ENCODE peak calls at places on chromosome 1, in four cellular contexts. M is HCT116, K is K562, Z is GM12878. L is an unnamed sample.

GRCh38 chr1:115643219-115643618 is 1.4 kb downstream of the VANGL1 start:
- DNase-seq in K (peak; percentile 44), M (no peak), Z (no peak), L (no peak)

GRCh38 chr1:45329445-45329844 is 2.8 kb downstream of the HPDL start:
- DNase-seq in M (no peak), Z (no peak), K (peak; percentile 64), L (no peak)

GRCh38 chr1:35556494-35557117 is 597 bp downstream of the KIAA0319L start:
- DNase-seq in Z (no peak), M (no peak), K (no peak), L (no peak)

GRCh38 chr1:87787551-87787950 is 458.9 kb downstream of the LMO4 start:
- DNase-seq in Z (no peak), K (no peak), M (no peak), L (no peak)

GRCh38 chr1:110267260-110267659 is 57.1 kb downstream of the KCNC4 start:
- DNase-seq in Z (no peak), M (no peak), K (no peak), L (no peak)

GRCh38 chr1:59123081-59123675 is 173.7 kb upstream of the FGGY start:
- DNase-seq in K (no peak), M (no peak), Z (no peak), L (no peak)

GRCh38 chr1:226121587-226122400 is 59.3 kb downstream of the H3-3A start:
- DNase-seq in M (no peak), K (peak; percentile 96), Z (no peak), L (no peak)

GRCh38 chr1:107840746-107841145 is 124.2 kb downstream of the VAV3 start:
- DNase-seq in M (no peak), K (no peak), Z (no peak), L (no peak)

GRCh38 chr1:231690072-231690471 is 63.5 kb downstream of the DISC1 start:
- DNase-seq in K (no peak), Z (no peak), M (no peak), L (no peak)

GRCh38 chr1:9447215-9447960 is 91.9 kb upstream of the SLC25A33 start:
- DNase-seq in K (no peak), M (no peak), Z (no peak), L (no peak)

GRCh38 chr1:177385760-177386698 is 215.3 kb downstream of the BRINP2 start:
- DNase-seq in Z (peak; percentile 2), M (no peak), K (no peak), L (no peak)

GRCh38 chr1:32071758-32072621 is 749 bp upstream of the TMEM39B start:
- DNase-seq in K (no peak), Z (no peak), M (no peak), L (no peak)

GRCh38 chr1:78176448-78176847 is 130.7 kb downstream of the GIPC2 start:
- DNase-seq in Z (no peak), M (no peak), K (no peak), L (no peak)

GRCh38 chr1:161071886-161072371 is 2.2 kb upstream of the ARHGAP30 start:
- DNase-seq in M (peak; percentile 29), K (peak; percentile 79), Z (no peak), L (peak; percentile 65)

GRCh38 chr1:93021539-93022134 is 57.4 kb upstream of the MTF2 start:
- DNase-seq in Z (no peak), M (peak; percentile 42), K (peak; percentile 65), L (no peak)

GRCh38 chr1:2594001-2594640 is 7.5 kb downstream of the PRXL2B start:
- DNase-seq in Z (no peak), M (no peak), K (no peak), L (no peak)

GRCh38 chr1:45585110-45585426 is 1.2 kb downstream of the NASP start:
- DNase-seq in K (no peak), Z (no peak), M (no peak), L (no peak)

GRCh38 chr1:58870298-58870676 is 86.4 kb upstream of the JUN start:
- DNase-seq in M (no peak), Z (no peak), K (no peak), L (no peak)

GRCh38 chr1:56149761-56150160 is 429.6 kb downstream of the PLPP3 start:
- DNase-seq in K (no peak), Z (no peak), M (no peak), L (no peak)

GRCh38 chr1:95028954-95029353 is 43.8 kb downstream of the ALG14 start:
- DNase-seq in M (no peak), Z (no peak), K (no peak), L (no peak)

GRCh38 chr1:18948913-18949688 is 7.4 kb downstream of the IFFO2 start:
- DNase-seq in Z (no peak), M (no peak), K (no peak), L (no peak)

GRCh38 chr1:204338997-204339396 is 20.7 kb downstream of the PLEKHA6 start:
- DNase-seq in M (no peak), Z (no peak), K (no peak), L (no peak)

GRCh38 chr1:241857131-241857530 is 9.1 kb downstream of the EXO1 start:
- DNase-seq in Z (no peak), K (no peak), M (no peak), L (no peak)

GRCh38 chr1:30724175-30724574 is 790 bp upstream of the MATN1 start:
- DNase-seq in K (no peak), Z (no peak), M (no peak), L (no peak)

GRCh38 chr1:228490120-228491078 is 3.2 kb downstream of the RNF187 start:
- DNase-seq in M (peak; percentile 6), K (peak; percentile 48), Z (no peak), L (no peak)

GRCh38 chr1:231241751-231242150 is 739 bp downstream of the GNPAT start:
- DNase-seq in M (no peak), Z (no peak), K (peak; percentile 63), L (no peak)

GRCh38 chr1:196690582-196690981 is 38.7 kb downstream of the CFH start:
- DNase-seq in K (no peak), Z (no peak), M (no peak), L (no peak)

GRCh38 chr1:50775740-50776139 is 184.3 kb downstream of the FAF1 start:
- DNase-seq in M (no peak), Z (no peak), K (no peak), L (no peak)

GRCh38 chr1:71038942-71039341 is 8.7 kb downstream of the PTGER3 start:
- DNase-seq in K (no peak), M (no peak), Z (no peak), L (no peak)

GRCh38 chr1:70353641-70354331 is 736 bp downstream of the ANKRD13C start:
- DNase-seq in M (no peak), Z (peak; percentile 13), K (peak; percentile 35), L (no peak)

DNA sequence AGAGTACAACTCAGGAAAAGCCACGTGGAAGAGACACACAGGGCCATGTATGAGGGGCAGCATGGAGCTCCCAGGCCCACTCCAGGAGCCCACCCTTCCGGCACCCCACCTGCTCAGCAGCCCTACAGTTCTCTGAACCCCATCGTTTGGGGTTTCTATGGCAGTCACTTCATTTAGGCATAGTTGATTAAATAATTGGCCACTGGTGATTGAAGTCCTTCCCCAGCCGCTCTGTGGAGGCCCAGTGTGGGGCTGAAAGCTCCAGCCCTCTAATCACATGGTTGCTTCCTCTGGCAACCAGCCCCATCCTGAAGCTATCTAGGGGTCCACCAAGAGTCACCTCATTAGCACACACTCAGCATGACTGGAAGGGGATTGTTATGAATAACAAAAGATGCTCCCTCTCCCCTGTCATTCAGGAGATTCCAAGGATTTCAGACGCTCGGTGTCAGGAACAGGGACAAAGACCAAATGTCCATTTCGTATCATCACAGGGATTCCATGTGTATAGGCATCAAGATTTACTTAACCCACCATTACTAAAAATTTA is 12.2 kb upstream of the S100A7A start:
- DNase-seq in Z (no peak), M (no peak), K (no peak), L (peak; percentile 6)
- TF ChIP-seq EGR1 in Z (no peak), M (no peak), K (no peak), L (no peak)

GRCh38 chr1:156673387-156674121 is 3.7 kb downstream of the NES start:
- DNase-seq in Z (no peak), K (peak; percentile 48), M (no peak), L (peak; percentile 91)
- TF ChIP-seq EGR1 in Z (no peak), K (peak; percentile 96), M (no peak), L (peak; percentile 90)

GRCh38 chr1:201377611-201378092 is at the start of gene TNNT2:
- DNase-seq in K (no peak), M (no peak), Z (no peak), L (no peak)
- TF ChIP-seq EGR1 in K (no peak), M (no peak), Z (no peak), L (no peak)

GRCh38 chr1:158509471-158510161 is 37.6 kb downstream of the OR10R2 start:
- DNase-seq in Z (no peak), K (no peak), M (no peak), L (no peak)

GRCh38 chr1:158507511-158507910 is 35.5 kb downstream of the OR10R2 start:
- DNase-seq in Z (no peak), M (no peak), K (no peak), L (no peak)

DNA sequence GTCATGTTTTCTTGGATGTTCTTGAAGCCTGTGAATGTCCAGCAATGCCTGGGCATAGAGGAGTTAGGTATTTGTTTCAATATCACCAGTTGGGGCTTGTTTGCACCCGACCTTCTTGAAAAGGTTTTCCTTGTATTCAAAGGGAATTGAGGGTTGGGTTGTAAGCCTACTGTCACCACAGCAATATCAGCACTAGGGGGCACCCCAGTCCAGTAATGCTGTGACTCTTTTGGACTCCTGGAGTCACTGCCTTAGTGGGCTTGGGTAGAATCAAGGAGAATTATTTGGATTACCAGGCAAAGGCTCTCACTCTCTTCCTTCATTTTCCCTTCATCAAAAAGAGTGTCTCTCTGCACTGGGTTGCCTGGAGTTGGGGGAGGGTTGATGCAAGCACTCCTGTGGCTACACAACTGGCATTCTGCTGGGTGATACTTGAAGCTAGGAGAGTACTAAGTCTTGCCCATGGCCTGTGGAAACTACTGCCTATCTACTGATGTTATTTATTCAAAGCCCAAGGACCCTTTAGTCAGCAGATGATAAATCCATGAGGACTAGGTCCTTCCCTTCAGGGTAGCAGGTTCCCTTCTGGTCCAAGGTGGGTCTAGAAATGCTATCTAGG is 34.5 kb downstream of the OR10R2 start:
- DNase-seq in M (no peak), Z (peak; percentile 8), K (peak; percentile 16), L (peak; percentile 87)
- TF ChIP-seq EGR1 in M (no peak), Z (no peak), K (no peak), L (no peak)

GRCh38 chr1:27314169-27314568 is 7.8 kb upstream of the TMEM222 start:
- DNase-seq in Z (no peak), K (no peak), M (no peak), L (no peak)

GRCh38 chr1:27316860-27317259 is 5.1 kb upstream of the TMEM222 start:
- DNase-seq in K (no peak), M (no peak), Z (no peak), L (no peak)

GRCh38 chr1:27318596-27318995 is 3.4 kb upstream of the TMEM222 start:
- DNase-seq in M (no peak), K (no peak), Z (no peak), L (no peak)

GRCh38 chr1:27318137-27318536 is 3.8 kb upstream of the TMEM222 start:
- DNase-seq in K (no peak), M (no peak), Z (no peak), L (no peak)

GRCh38 chr1:27314737-27315136 is 7.2 kb upstream of the TMEM222 start:
- DNase-seq in Z (no peak), M (no peak), K (no peak), L (no peak)
- TF ChIP-seq EGR1 in Z (no peak), M (no peak), K (no peak), L (no peak)

L was measured in H1.